ENCODE peak calls at places on chromosomes 7 and 10, in eight cellular contexts. R, J, D, E, V, G, M and L are unnamed samples.

GRCh38 chr7:114269714-114270113 is 144.9 kb upstream of the FOXP2 start:
- DNase-seq in R (no peak), J (no peak), D (no peak), E (no peak), V (no peak), G (no peak), M (no peak), L (no peak)

GRCh38 chr7:27961255-27961654 is 219.3 kb downstream of the JAZF1 start:
- DNase-seq in R (peak), J (no peak), D (no peak), E (no peak), V (no peak), G (no peak), M (no peak), L (peak)

GRCh38 chr7:123823898-123824753 is 20.8 kb upstream of the HYAL4 start:
- DNase-seq in R (no peak), J (peak), D (peak), E (no peak), V (no peak), G (peak), M (no peak), L (no peak)

GRCh38 chr7:35004531-35005096 is 32.7 kb downstream of the DPY19L1 start:
- DNase-seq in R (peak), J (no peak), D (no peak), E (peak), V (no peak), G (no peak), M (no peak), L (peak)

GRCh38 chr7:80711521-80711920 is 73.1 kb downstream of the CD36 start:
- DNase-seq in R (peak), J (no peak), D (no peak), E (no peak), V (no peak), G (no peak), M (no peak), L (peak)

GRCh38 chr10:114266521-114266920 is 27.5 kb downstream of the VWA2 start:
- DNase-seq in R (no peak), J (no peak), D (no peak), E (no peak), V (peak), G (no peak), M (peak), L (no peak)

GRCh38 chr10:34689053-34689452 is 126.0 kb downstream of the PARD3 start:
- DNase-seq in R (peak), J (no peak), D (no peak), E (no peak), V (no peak), G (no peak), M (no peak), L (peak)

GRCh38 chr10:190216-190615 is 55.0 kb downstream of the ZMYND11 start:
- DNase-seq in R (no peak), J (no peak), D (no peak), E (no peak), V (no peak), G (no peak), M (no peak), L (no peak)

GRCh38 chr7:6648066-6648814 is 11.1 kb downstream of the ZNF316 start:
- DNase-seq in R (no peak), J (no peak), D (no peak), E (no peak), V (no peak), G (no peak), M (no peak), L (no peak)

GRCh38 chr7:30453859-30454258 is 24.7 kb downstream of the NOD1 start:
- DNase-seq in R (peak), J (no peak), D (no peak), E (no peak), V (peak), G (no peak), M (no peak), L (no peak)

GRCh38 chr7:3916146-3916545 is 615.1 kb downstream of the SDK1 start:
- DNase-seq in R (peak), J (no peak), D (no peak), E (no peak), V (no peak), G (no peak), M (no peak), L (peak)